ENCODE peak calls at places on chromosomes 11 and 22, in five cellular contexts. H is lower lobe of right lung, Z is HS-5, S is right atrium auricular region, F is Peyer's patch. Q is an unnamed sample.

GRCh38 chr11:2263012-2263565 is 7.3 kb downstream of the ASCL2 start:
- DNase-seq in F (peak; percentile 46), Z (no peak), S (no peak), H (no peak), Q (no peak)

GRCh38 chr11:63837027-63837688 is 1.8 kb upstream of the MARK2 start:
- DNase-seq in Z (no peak), S (peak; percentile 84), H (peak; percentile 73), F (peak; percentile 70), Q (peak; percentile 60)

GRCh38 chr11:109264128-109264527 is 157.9 kb upstream of the C11orf87 start:
- DNase-seq in F (no peak), S (no peak), H (no peak), Z (no peak), Q (no peak)

GRCh38 chr11:33634291-33634834 is 66.3 kb downstream of the C11orf91 start:
- DNase-seq in H (no peak), Z (peak; percentile 77), S (no peak), F (no peak), Q (no peak)

GRCh38 chr22:20867179-20868099 is 8.6 kb downstream of the SNAP29 start:
- DNase-seq in S (peak; percentile 79), F (peak; percentile 54), H (no peak), Z (no peak), Q (no peak)

GRCh38 chr11:64608636-64609035 is 17.6 kb downstream of the SLC22A12 start:
- DNase-seq in F (no peak), S (no peak), H (no peak), Z (no peak), Q (no peak)

GRCh38 chr11:35593143-35593542 is 25.1 kb upstream of the FJX1 start:
- DNase-seq in H (no peak), S (peak; percentile 52), F (no peak), Z (peak; percentile 76), Q (no peak)

GRCh38 chr22:42931421-42932196 is 74.5 kb upstream of the ARFGAP3 start:
- DNase-seq in H (no peak), S (no peak), F (no peak), Z (no peak), Q (no peak)

GRCh38 chr22:21754523-21755128 is 19.0 kb upstream of the YPEL1 start:
- DNase-seq in S (peak; percentile 64), F (no peak), Z (no peak), H (no peak), Q (no peak)

GRCh38 chr22:19291218-19291579 is 320 bp downstream of the CLTCL1 start:
- DNase-seq in F (peak; percentile 63), S (no peak), Z (no peak), H (peak; percentile 65), Q (no peak)